ENCODE peak calls at places on chromosomes 1 and 21, in eight cellular contexts. R is Peyer's patch, U is psoas muscle, O is Caco-2, K is PC-3, E is dorsolateral prefrontal cortex, L is A673, T is adipocyte. H is an unnamed sample. For H3K27me3, the result is how much of the 10 kb centered on the place peaks cover.

GRCh38 chr1:29937356-29937755 is 701.0 kb downstream of the PTPRU start:
- DNase-seq in K (no peak), R (no peak), L (no peak), U (no peak), O (no peak), T (no peak), E (no peak), H (no peak)

GRCh38 chr1:214005716-214006115 is 17.9 kb downstream of the PROX1 start:
- DNase-seq in E (no peak), R (no peak), O (no peak), U (no peak), L (no peak), K (no peak), T (no peak), H (no peak)

GRCh38 chr1:153795934-153796785 is 21.0 kb downstream of the SLC27A3 start:
- DNase-seq in K (no peak), O (no peak), E (no peak), R (no peak), T (no peak), L (no peak), U (no peak), H (no peak)

GRCh38 chr21:39915881-39916280 is 48.6 kb downstream of the PCP4 start:
- DNase-seq in T (peak), R (no peak), K (no peak), U (no peak), L (no peak), E (no peak), O (no peak), H (no peak)

GRCh38 chr1:28246427-28246832 is 10.5 kb downstream of the ATP5IF1 start:
- DNase-seq in K (peak), U (no peak), E (no peak), T (peak), L (peak), R (no peak), O (no peak), H (no peak)

GRCh38 chr21:41975391-41976272 is 21.8 kb upstream of the C2CD2 start:
- DNase-seq in R (no peak), L (no peak), U (no peak), K (no peak), T (no peak), O (no peak), E (no peak), H (no peak)

GRCh38 chr21:40052276-40052675 is 185.0 kb downstream of the PCP4 start:
- DNase-seq in U (no peak), O (no peak), L (no peak), T (no peak), R (no peak), E (no peak), K (no peak), H (no peak)

GRCh38 chr1:197806718-197807117 is 31.4 kb upstream of the DENND1B start:
- DNase-seq in K (no peak), E (no peak), L (no peak), U (no peak), O (no peak), T (no peak), R (no peak), H (no peak)

GRCh38 chr1:8063298-8064068 is 37.4 kb upstream of the ERRFI1 start:
- DNase-seq in L (no peak), U (no peak), O (no peak), K (no peak), E (no peak), R (no peak), T (no peak), H (no peak)

GRCh38 chr1:237873487-237873927 is 17.2 kb downstream of the ZP4 start:
- DNase-seq in O (no peak), U (no peak), K (peak), R (no peak), L (peak), T (peak), E (no peak), H (peak)

GRCh38 chr1:89673251-89673650 is 40.3 kb downstream of the LRRC8C start:
- DNase-seq in R (no peak), E (no peak), K (no peak), U (no peak), L (no peak), O (no peak), T (no peak), H (no peak)

GRCh38 chr1:10508511-10508951 is 33.8 kb downstream of the PEX14 start:
- DNase-seq in U (no peak), T (peak), K (no peak), L (no peak), R (no peak), E (no peak), O (peak), H (no peak)

GRCh38 chr1:91707114-91707889 is 178.6 kb downstream of the TGFBR3 start:
- DNase-seq in U (no peak), K (no peak), O (no peak), E (no peak), T (no peak), R (no peak), L (no peak), H (no peak)

GRCh38 chr1:166166701-166167394 is at the start of gene FAM78B:
- DNase-seq in O (peak), R (peak), K (peak), L (peak), U (peak), T (peak), E (peak), H (no peak)

GRCh38 chr21:42378418-42378817 is 12.1 kb upstream of the TFF1 start:
- DNase-seq in E (peak), K (no peak), T (no peak), O (no peak), U (no peak), R (peak), L (no peak), H (no peak)

GRCh38 chr1:50959303-50959912 is 659 bp downstream of the FAF1 start:
- DNase-seq in U (no peak), R (no peak), L (peak), O (no peak), T (peak), E (no peak), K (peak), H (peak)

GRCh38 chr1:100443739-100444571 is 91.6 kb downstream of the CDC14A start:
- DNase-seq in O (no peak), R (no peak), L (no peak), T (peak), E (no peak), U (no peak), K (peak), H (peak)

GRCh38 chr1:201639391-201639790 is 100.5 kb downstream of the NAV1 start:
- DNase-seq in K (no peak), R (no peak), E (no peak), U (peak), T (no peak), O (no peak), L (no peak), H (no peak)

GRCh38 chr1:59716551-59717231 is 98.1 kb upstream of the HOOK1 start:
- DNase-seq in L (no peak), U (no peak), R (no peak), E (no peak), K (no peak), T (no peak), O (no peak), H (no peak)

GRCh38 chr1:193884848-193885558 is 698.6 kb upstream of the B3GALT2 start:
- DNase-seq in O (peak), L (no peak), K (no peak), E (no peak), R (no peak), T (no peak), U (no peak), H (no peak)

GRCh38 chr1:99781798-99782197 is 15.4 kb upstream of the FRRS1 start:
- DNase-seq in K (no peak), T (no peak), O (no peak), E (no peak), U (no peak), R (no peak), L (no peak), H (no peak)

GRCh38 chr1:201500670-201501120 is 6.2 kb downstream of the CSRP1 start:
- DNase-seq in K (no peak), O (no peak), U (no peak), L (no peak), E (no peak), T (peak), R (no peak), H (no peak)

GRCh38 chr1:173601588-173601987 is 1.3 kb downstream of the SLC9C2 start:
- DNase-seq in E (no peak), O (no peak), R (no peak), U (no peak), T (no peak), K (no peak), L (no peak), H (no peak)

GRCh38 chr1:77292551-77292950 is 10.7 kb downstream of the AK5 start:
- DNase-seq in T (no peak), R (no peak), E (no peak), L (no peak), K (no peak), O (no peak), U (no peak), H (no peak)

GRCh38 chr21:33651965-33652680 is 9.8 kb downstream of the ITSN1 start:
- DNase-seq in U (no peak), T (no peak), R (no peak), K (no peak), O (no peak), E (no peak), L (no peak), H (no peak)

GRCh38 chr1:117210831-117211261 is at the start of gene VTCN1:
- DNase-seq in E (no peak), L (no peak), K (peak), O (peak), U (no peak), T (no peak), R (peak), H (no peak)

GRCh38 chr1:209341689-209342420 is 241.7 kb upstream of the CAMK1G start:
- DNase-seq in R (no peak), E (no peak), K (peak), O (no peak), T (no peak), U (no peak), L (no peak), H (no peak)

GRCh38 chr21:27817902-27818623 is 851.2 kb upstream of the ADAMTS5 start:
- DNase-seq in O (no peak), T (peak), U (no peak), L (no peak), R (no peak), E (no peak), K (no peak), H (no peak)

GRCh38 chr1:234239936-234240335 is 133.3 kb upstream of the COA6 start:
- DNase-seq in T (no peak), U (no peak), E (no peak), K (no peak), O (no peak), L (no peak), R (no peak), H (no peak)

GRCh38 chr21:43574741-43575465 is 84.4 kb downstream of the HSF2BP start:
- DNase-seq in U (peak), E (peak), R (no peak), K (no peak), O (no peak), L (peak), T (no peak), H (no peak)

GRCh38 chr1:8017495-8018310 is 8.4 kb downstream of the ERRFI1 start:
- DNase-seq in O (peak), R (no peak), E (no peak), K (peak), U (peak), T (peak), L (peak), H (no peak)

GRCh38 chr21:43752758-43753438 is 23.2 kb downstream of the CSTB start:
- DNase-seq in U (no peak), R (no peak), E (no peak), T (no peak), L (no peak), O (no peak), K (no peak), H (no peak)

GRCh38 chr1:205593532-205593931 is 38.3 kb downstream of the ELK4 start:
- DNase-seq in K (no peak), E (no peak), L (no peak), O (no peak), U (no peak), T (no peak), R (no peak), H (no peak)

DNA sequence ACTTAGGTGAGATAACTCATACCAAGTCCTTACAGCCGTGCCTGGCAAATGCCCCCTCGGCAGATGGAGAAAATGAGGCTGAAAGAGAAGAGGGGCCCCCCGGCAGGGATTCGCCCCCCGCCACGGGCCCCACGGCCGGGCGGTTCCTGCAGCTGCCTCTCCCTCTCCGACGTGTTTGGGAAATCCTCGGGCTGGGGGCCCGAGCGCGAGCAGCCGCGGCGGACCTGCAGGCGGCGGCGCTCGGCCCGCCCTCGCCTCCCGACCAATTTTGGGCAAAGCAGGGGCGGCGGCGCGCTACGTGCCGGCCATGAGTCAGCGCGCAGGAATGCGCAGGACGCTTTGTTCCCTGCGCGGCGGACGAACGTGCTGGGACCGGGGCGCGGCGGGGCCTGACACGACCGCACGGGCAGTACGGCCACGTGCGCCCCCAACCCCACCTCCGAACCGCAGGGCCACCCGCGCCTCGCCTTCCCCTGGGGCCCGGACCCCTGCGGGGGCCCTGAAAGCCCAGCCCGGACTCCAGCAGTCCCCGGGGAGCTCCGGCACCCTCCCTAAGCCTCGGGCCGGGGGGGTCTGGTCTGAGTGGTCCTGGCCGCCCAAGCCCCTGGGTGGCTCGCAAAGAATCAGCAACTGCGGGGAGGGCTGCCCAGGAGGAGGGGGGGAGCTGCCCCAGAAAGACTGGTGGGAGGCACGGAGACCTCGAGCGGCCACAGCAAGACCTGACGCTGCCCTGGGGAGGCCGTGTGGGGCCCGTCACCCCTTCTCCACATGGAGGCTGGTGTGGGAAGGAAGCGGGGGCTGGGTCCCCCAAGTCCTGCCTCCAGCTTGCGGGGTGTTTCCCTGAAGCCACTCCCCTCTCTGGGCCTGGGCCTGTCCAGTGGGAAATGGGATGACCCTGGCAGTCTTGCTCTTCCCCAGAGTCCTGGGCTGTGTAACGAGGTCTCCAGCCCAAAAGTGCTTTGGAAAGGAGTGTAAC is 11.9 kb upstream of the EDN2 start:
- DNase-seq in R (peak), E (no peak), O (peak), K (peak), T (peak), L (peak), U (peak), H (no peak)
- H3K4me3 ChIP-seq in R (peak), E (peak), O (peak), K (peak), T (peak), L (peak), U (peak), H (peak)

GRCh38 chr1:17875171-17875881 is 120.2 kb downstream of the ACTL8 start:
- DNase-seq in L (no peak), K (peak), O (no peak), U (no peak), T (no peak), R (no peak), E (no peak), H (peak)
- H3K27me3 ChIP-seq in L (under half), K (under half), O (under half), U (under half), T (under half), R (under half), E (under half), H (under half)

GRCh38 chr1:186710696-186711095 is 30.5 kb upstream of the PTGS2 start:
- DNase-seq in O (no peak), K (no peak), U (no peak), E (no peak), L (no peak), R (no peak), T (no peak), H (no peak)
- H3K4me3 ChIP-seq in O (no peak), K (no peak), U (no peak), E (no peak), L (no peak), R (no peak), T (no peak), H (no peak)

GRCh38 chr1:16621300-16621658 is 7.9 kb upstream of the NBPF1 start:
- DNase-seq in L (no peak), E (no peak), O (no peak), U (no peak), T (no peak), R (no peak), K (no peak), H (no peak)
- H3K27me3 ChIP-seq in L (under half), E (under half), O (under half), U (under half), T (under half), R (under half), K (under half), H (under half)

DNA sequence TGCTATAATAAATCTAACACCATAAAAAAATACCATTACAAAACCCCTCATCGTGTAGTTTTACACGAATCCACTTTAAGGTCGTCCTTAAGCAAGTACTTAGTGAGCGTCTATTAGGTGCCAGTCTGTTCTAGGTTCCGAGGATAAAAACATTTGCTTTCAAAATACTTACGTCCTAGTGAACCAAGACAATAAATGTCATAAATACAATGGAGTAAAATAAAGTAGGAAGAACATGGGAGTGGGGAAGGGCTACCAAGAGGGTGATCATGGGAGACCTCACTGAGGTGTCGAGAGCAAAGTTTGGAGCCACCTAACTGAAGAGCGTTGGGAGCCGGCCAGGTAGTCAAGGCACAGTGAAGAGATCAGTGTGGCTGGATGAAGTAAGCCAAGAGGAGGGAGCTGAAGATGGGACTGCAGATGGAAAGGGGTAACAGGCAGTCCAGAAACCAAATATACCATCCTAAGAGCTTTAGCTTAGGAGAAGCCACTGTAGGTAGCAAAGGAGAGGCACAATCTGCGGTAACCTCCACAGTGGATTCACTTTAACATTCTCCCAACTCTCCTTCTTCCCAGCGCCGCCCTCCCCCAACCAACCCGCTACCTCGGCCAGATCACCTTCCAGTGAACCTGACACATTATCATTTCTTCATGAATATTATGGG is 684 bp downstream of the LTN1 start:
- DNase-seq in K (no peak), U (no peak), L (no peak), E (no peak), O (no peak), T (peak), R (no peak), H (no peak)
- H3K4me3 ChIP-seq in K (peak), U (peak), L (peak), E (peak), O (peak), T (peak), R (peak), H (peak)

DNA sequence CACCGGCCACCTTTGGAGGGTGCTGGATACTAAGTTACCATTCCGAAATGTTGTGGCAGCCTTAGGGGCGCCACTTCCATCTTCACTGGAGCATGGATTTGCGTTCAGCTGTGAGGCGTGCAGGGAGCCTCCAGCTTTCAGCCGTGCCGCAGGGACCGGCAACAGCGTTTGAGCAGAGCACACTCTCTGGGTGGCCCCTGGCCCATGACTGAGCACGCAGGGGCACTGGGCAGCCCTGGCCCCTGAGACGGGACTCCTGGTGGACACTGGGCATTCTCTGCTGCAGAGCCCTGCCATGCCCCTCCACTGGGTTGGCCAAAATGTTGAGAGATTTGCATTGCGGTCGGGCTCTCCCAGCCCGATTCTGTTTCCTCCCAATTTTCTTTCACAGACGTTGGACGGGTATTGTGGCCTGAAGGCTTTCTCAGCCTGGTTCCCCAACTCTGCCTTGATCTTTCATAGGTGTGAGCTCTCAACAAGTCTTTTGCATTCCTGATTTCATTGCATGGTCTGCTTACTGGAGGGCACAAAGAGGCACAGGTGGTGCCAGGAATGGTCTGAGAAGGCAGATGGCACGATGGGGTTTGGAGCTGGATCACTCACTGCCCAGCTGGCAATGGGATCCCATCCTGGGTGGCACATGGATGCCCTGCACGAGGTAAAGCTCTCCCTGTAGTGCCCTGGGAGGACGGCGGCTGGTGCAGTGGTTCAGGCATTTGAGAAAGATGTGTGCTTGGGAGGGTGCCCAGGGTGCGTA is 5.9 kb upstream of the CFAP74 start:
- DNase-seq in E (no peak), R (no peak), T (no peak), L (no peak), K (no peak), O (no peak), U (no peak), H (no peak)
- H3K27me3 ChIP-seq in E (under half), R (under half), T (under half), L (under half), K (under half), O (under half), U (half or more), H (under half)

DNA sequence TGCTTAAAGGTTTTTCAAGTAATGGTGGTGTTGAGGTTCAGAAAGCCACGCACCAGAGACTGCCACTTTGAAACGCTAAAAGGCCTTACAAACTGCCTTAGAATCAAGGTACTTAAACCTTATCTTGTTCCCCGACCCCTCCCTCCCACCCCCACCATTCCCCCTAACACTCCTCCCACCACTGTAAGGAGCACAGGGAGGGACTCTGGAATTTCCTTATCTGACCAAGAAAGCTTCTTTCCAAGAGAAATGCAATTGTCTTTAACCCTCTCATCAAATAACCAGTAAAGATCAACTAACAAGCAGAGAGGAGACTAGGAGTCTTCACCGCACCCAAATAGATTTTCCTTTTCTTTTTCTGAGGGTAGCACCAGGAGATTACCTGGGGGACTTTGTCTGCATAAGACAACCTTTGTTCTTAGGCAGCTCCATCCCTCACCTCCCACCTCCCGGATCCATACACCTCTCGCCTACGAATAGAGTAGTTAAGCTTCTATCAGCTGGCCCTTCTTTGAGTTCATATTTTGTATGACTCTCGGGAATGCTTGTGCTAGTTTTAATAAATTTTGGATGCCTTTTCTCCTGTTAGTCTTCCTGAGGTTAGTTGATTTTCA is 137.7 kb upstream of the ADGRL2 start:
- DNase-seq in R (no peak), E (no peak), O (no peak), L (no peak), T (no peak), K (no peak), U (no peak), H (no peak)
- H3K4me3 ChIP-seq in R (no peak), E (no peak), O (no peak), L (no peak), T (no peak), K (no peak), U (no peak), H (no peak)